ENCODE peak calls at places on chromosomes 12 and 14, in four cellular contexts. P is nephron progenitor cell, F is fibroblast of mammary gland, U is activated gamma-delta T cell. T is an unnamed sample.

GRCh38 chr14:38250316-38250715 is 5.6 kb downstream of the CLEC14A start:
- DNase-seq in P (no peak), F (no peak), U (no peak), T (no peak)

GRCh38 chr12:52175411-52176350 is 16.1 kb downstream of the KRT80 start:
- DNase-seq in F (no peak), P (peak; percentile 20), U (no peak), T (no peak)

GRCh38 chr14:64755661-64756265 is 51.5 kb downstream of the PLEKHG3 start:
- DNase-seq in F (peak; percentile 48), U (no peak), P (no peak), T (no peak)

GRCh38 chr14:61489932-61490331 is 168.6 kb downstream of the PRKCH start:
- DNase-seq in U (no peak), F (no peak), P (no peak), T (no peak)

GRCh38 chr12:6383572-6384498 is at the start of gene LTBR:
- DNase-seq in P (peak; percentile 71), F (peak; percentile 89), U (no peak), T (no peak)

GRCh38 chr14:96792003-96792402 is 5.2 kb upstream of the VRK1 start:
- DNase-seq in P (no peak), U (no peak), F (peak; percentile 16), T (no peak)

GRCh38 chr14:101557811-101558738 is 3.2 kb upstream of the DIO3 start:
- DNase-seq in F (no peak), U (no peak), P (no peak), T (no peak)

GRCh38 chr14:56338674-56339073 is 220.5 kb downstream of the PELI2 start:
- DNase-seq in F (no peak), U (no peak), P (no peak), T (no peak)

T was measured in stimulated activated naive CD4-positive, alpha-beta T cell.